ENCODE peak calls at places on chromosomes 3 and 15, in nine cellular contexts. One of them, this sample, is unnamed.

GRCh38 chr3:4162132-4162531 is 141.0 kb upstream of the SETMAR start:
- DNase-seq in breast epithelium: no peak
- DNase-seq in substantia nigra: no peak
- DNase-seq in thyroid gland: peak
- DNase-seq in cardiac muscle cell: no peak
- DNase-seq in dorsolateral prefrontal cortex: no peak
- DNase-seq in heart right ventricle: peak
- DNase-seq in IMR-90: no peak
- DNase-seq in HepG2: no peak
- DNase-seq in this sample: no peak

GRCh38 chr3:65030847-65031463 is 343.2 kb upstream of the ADAMTS9 start:
- DNase-seq in heart right ventricle: no peak
- DNase-seq in IMR-90: peak
- DNase-seq in substantia nigra: no peak
- DNase-seq in cardiac muscle cell: no peak
- DNase-seq in HepG2: no peak
- DNase-seq in breast epithelium: no peak
- DNase-seq in dorsolateral prefrontal cortex: no peak
- DNase-seq in thyroid gland: no peak
- DNase-seq in this sample: no peak

GRCh38 chr3:113271594-113272368 is 60.4 kb downstream of the BOC start:
- DNase-seq in thyroid gland: no peak
- DNase-seq in IMR-90: no peak
- DNase-seq in substantia nigra: no peak
- DNase-seq in heart right ventricle: no peak
- DNase-seq in dorsolateral prefrontal cortex: no peak
- DNase-seq in HepG2: no peak
- DNase-seq in cardiac muscle cell: no peak
- DNase-seq in breast epithelium: no peak
- DNase-seq in this sample: peak

GRCh38 chr3:31695280-31696008 is 162.7 kb downstream of the STT3B start:
- DNase-seq in HepG2: no peak
- DNase-seq in substantia nigra: no peak
- DNase-seq in cardiac muscle cell: peak
- DNase-seq in heart right ventricle: no peak
- DNase-seq in IMR-90: no peak
- DNase-seq in breast epithelium: no peak
- DNase-seq in thyroid gland: no peak
- DNase-seq in dorsolateral prefrontal cortex: no peak
- DNase-seq in this sample: peak

GRCh38 chr15:73691398-73691797 is 7.2 kb downstream of the CD276 start:
- DNase-seq in IMR-90: peak
- DNase-seq in breast epithelium: no peak
- DNase-seq in thyroid gland: peak
- DNase-seq in cardiac muscle cell: peak
- DNase-seq in HepG2: no peak
- DNase-seq in substantia nigra: no peak
- DNase-seq in heart right ventricle: peak
- DNase-seq in dorsolateral prefrontal cortex: no peak
- DNase-seq in this sample: peak

GRCh38 chr15:38745136-38745535 is 180.5 kb upstream of the RASGRP1 start:
- DNase-seq in IMR-90: peak
- DNase-seq in thyroid gland: no peak
- DNase-seq in cardiac muscle cell: no peak
- DNase-seq in breast epithelium: no peak
- DNase-seq in dorsolateral prefrontal cortex: no peak
- DNase-seq in HepG2: no peak
- DNase-seq in substantia nigra: no peak
- DNase-seq in heart right ventricle: no peak
- DNase-seq in this sample: no peak

GRCh38 chr15:37102315-37103021 is 2.1 kb upstream of the MEIS2 start:
- DNase-seq in heart right ventricle: no peak
- DNase-seq in thyroid gland: no peak
- DNase-seq in breast epithelium: no peak
- DNase-seq in cardiac muscle cell: no peak
- DNase-seq in IMR-90: peak
- DNase-seq in HepG2: no peak
- DNase-seq in dorsolateral prefrontal cortex: no peak
- DNase-seq in substantia nigra: no peak
- DNase-seq in this sample: no peak

GRCh38 chr15:53038542-53038941 is 248.4 kb upstream of the ONECUT1 start:
- DNase-seq in dorsolateral prefrontal cortex: no peak
- DNase-seq in cardiac muscle cell: no peak
- DNase-seq in breast epithelium: no peak
- DNase-seq in HepG2: no peak
- DNase-seq in substantia nigra: no peak
- DNase-seq in heart right ventricle: no peak
- DNase-seq in IMR-90: no peak
- DNase-seq in thyroid gland: no peak
- DNase-seq in this sample: no peak

GRCh38 chr3:194135806-194136518 is at the start of gene HES1:
- DNase-seq in breast epithelium: peak
- DNase-seq in substantia nigra: peak
- DNase-seq in cardiac muscle cell: peak
- DNase-seq in HepG2: peak
- DNase-seq in thyroid gland: peak
- DNase-seq in dorsolateral prefrontal cortex: peak
- DNase-seq in heart right ventricle: peak
- DNase-seq in IMR-90: peak
- DNase-seq in this sample: peak

GRCh38 chr3:194135516-194135805 is 487 bp upstream of the HES1 start:
- DNase-seq in substantia nigra: no peak
- DNase-seq in heart right ventricle: no peak
- DNase-seq in breast epithelium: no peak
- DNase-seq in dorsolateral prefrontal cortex: no peak
- DNase-seq in cardiac muscle cell: peak
- DNase-seq in thyroid gland: no peak
- DNase-seq in IMR-90: no peak
- DNase-seq in HepG2: no peak
- DNase-seq in this sample: no peak

GRCh38 chr3:194133661-194134230 is 2.2 kb upstream of the HES1 start:
- DNase-seq in heart right ventricle: peak
- DNase-seq in cardiac muscle cell: peak
- DNase-seq in substantia nigra: no peak
- DNase-seq in dorsolateral prefrontal cortex: no peak
- DNase-seq in breast epithelium: no peak
- DNase-seq in thyroid gland: peak
- DNase-seq in HepG2: peak
- DNase-seq in IMR-90: peak
- DNase-seq in this sample: peak

GRCh38 chr3:194134231-194134756 is 1.7 kb upstream of the HES1 start:
- DNase-seq in breast epithelium: no peak
- DNase-seq in HepG2: no peak
- DNase-seq in dorsolateral prefrontal cortex: no peak
- DNase-seq in IMR-90: no peak
- DNase-seq in substantia nigra: no peak
- DNase-seq in cardiac muscle cell: peak
- DNase-seq in heart right ventricle: no peak
- DNase-seq in thyroid gland: peak
- DNase-seq in this sample: no peak

DNA sequence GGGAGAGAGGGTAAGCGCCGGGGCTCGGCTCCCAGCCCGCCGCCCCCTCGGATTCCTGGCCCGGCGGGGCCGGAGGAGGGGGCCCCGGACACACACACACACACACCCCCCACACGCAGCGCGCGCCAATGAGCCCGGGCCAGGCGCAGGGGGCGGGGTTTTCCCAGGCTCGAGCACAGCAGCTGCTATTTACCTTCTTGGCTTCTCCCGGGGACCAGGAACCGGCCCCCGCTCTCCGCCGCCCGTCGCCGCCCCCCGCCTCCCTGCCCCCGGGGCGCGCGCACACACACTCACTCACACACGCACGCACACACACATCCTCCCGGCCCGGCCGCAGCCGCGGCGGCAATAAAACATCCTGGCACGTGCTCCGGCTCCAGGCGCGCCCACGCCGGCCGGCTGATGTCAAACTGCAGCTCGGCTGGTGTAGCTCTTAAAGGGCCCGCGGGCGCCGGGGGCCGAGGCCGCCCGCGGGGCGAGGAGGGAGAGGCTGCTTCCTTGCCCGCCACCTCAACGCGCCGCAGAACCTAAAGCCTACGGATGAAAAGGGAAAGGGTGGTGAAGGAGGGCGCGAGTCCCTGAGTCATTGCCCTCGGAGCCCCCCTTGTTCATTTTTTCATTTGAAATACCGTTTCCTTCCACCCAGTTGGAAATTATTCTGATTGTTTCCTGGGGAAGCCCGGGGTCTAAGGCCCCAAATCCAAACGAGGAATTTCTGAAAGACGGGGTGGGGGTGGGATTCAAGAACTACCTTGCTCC is 1.0 kb upstream of the HES1 start:
- DNase-seq in cardiac muscle cell: peak
- DNase-seq in substantia nigra: peak
- DNase-seq in thyroid gland: peak
- DNase-seq in breast epithelium: peak
- DNase-seq in HepG2: peak
- DNase-seq in dorsolateral prefrontal cortex: peak
- DNase-seq in heart right ventricle: peak
- DNase-seq in IMR-90: peak
- DNase-seq in this sample: peak
- H3K27ac ChIP-seq in cardiac muscle cell: peak
- H3K27ac ChIP-seq in substantia nigra: peak
- H3K27ac ChIP-seq in thyroid gland: peak
- H3K27ac ChIP-seq in breast epithelium: peak
- H3K27ac ChIP-seq in HepG2: peak
- H3K27ac ChIP-seq in dorsolateral prefrontal cortex: peak
- H3K27ac ChIP-seq in heart right ventricle: peak
- H3K27ac ChIP-seq in IMR-90: peak
- H3K27ac ChIP-seq in this sample: peak

DNA sequence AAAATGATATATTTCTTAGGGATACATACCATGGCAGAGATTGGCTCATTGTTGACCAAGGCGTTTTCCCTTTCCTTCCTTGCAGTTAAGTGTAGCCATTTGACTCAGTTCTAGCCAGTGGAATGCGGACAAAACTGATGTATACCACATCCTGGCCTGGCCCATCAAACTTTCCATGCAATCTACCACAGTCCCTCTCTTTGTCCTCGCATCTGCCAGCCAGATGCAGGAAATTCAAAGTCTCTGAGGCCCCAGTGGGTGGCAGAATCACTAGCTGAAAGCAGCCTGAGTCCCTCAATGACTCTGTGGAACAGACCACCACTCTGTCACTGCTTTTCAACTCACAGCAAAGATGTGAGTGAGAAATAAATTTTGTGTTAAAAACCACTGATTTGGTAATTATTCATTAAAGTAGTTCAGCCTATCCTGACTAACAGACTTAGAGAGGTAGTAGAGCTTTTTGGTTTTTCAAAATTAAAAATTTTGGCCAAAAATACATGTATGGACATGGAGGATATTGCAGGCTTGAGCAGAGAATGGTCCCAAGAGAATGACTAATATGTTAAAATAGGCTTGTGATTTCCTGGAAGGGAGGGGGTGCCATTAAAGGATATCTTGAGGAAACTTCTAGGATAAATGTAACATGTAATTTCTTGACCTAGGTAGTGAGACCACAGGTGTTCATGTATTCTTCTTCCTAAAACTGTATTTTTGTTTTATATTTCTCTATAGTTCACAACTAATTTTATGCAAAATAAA is 10.9 kb downstream of the LRRFIP2 start:
- DNase-seq in breast epithelium: no peak
- DNase-seq in heart right ventricle: no peak
- DNase-seq in thyroid gland: no peak
- DNase-seq in dorsolateral prefrontal cortex: no peak
- DNase-seq in substantia nigra: no peak
- DNase-seq in IMR-90: peak
- DNase-seq in cardiac muscle cell: no peak
- DNase-seq in HepG2: no peak
- DNase-seq in this sample: no peak
- H3K27ac ChIP-seq in breast epithelium: no peak
- H3K27ac ChIP-seq in heart right ventricle: no peak
- H3K27ac ChIP-seq in thyroid gland: no peak
- H3K27ac ChIP-seq in dorsolateral prefrontal cortex: no peak
- H3K27ac ChIP-seq in substantia nigra: no peak
- H3K27ac ChIP-seq in IMR-90: peak
- H3K27ac ChIP-seq in cardiac muscle cell: no peak
- H3K27ac ChIP-seq in HepG2: no peak
- H3K27ac ChIP-seq in this sample: no peak

GRCh38 chr15:90173372-90173771 is 27.8 kb upstream of the SEMA4B start:
- DNase-seq in cardiac muscle cell: no peak
- DNase-seq in thyroid gland: no peak
- DNase-seq in substantia nigra: no peak
- DNase-seq in breast epithelium: no peak
- DNase-seq in HepG2: no peak
- DNase-seq in heart right ventricle: no peak
- DNase-seq in dorsolateral prefrontal cortex: no peak
- DNase-seq in IMR-90: no peak
- DNase-seq in this sample: peak

GRCh38 chr15:90177012-90177411 is 24.1 kb upstream of the SEMA4B start:
- DNase-seq in breast epithelium: no peak
- DNase-seq in substantia nigra: no peak
- DNase-seq in cardiac muscle cell: no peak
- DNase-seq in dorsolateral prefrontal cortex: no peak
- DNase-seq in HepG2: no peak
- DNase-seq in IMR-90: no peak
- DNase-seq in thyroid gland: no peak
- DNase-seq in heart right ventricle: no peak
- DNase-seq in this sample: no peak

GRCh38 chr15:90178468-90179435 is 22.4 kb upstream of the SEMA4B start:
- DNase-seq in cardiac muscle cell: no peak
- DNase-seq in breast epithelium: no peak
- DNase-seq in heart right ventricle: no peak
- DNase-seq in substantia nigra: no peak
- DNase-seq in dorsolateral prefrontal cortex: no peak
- DNase-seq in IMR-90: no peak
- DNase-seq in HepG2: no peak
- DNase-seq in thyroid gland: no peak
- DNase-seq in this sample: peak

GRCh38 chr15:90174140-90174891 is 26.8 kb upstream of the SEMA4B start:
- DNase-seq in dorsolateral prefrontal cortex: peak
- DNase-seq in breast epithelium: peak
- DNase-seq in thyroid gland: peak
- DNase-seq in substantia nigra: peak
- DNase-seq in cardiac muscle cell: peak
- DNase-seq in HepG2: no peak
- DNase-seq in IMR-90: no peak
- DNase-seq in heart right ventricle: peak
- DNase-seq in this sample: peak
- H3K27ac ChIP-seq in dorsolateral prefrontal cortex: peak
- H3K27ac ChIP-seq in breast epithelium: peak
- H3K27ac ChIP-seq in thyroid gland: peak
- H3K27ac ChIP-seq in substantia nigra: peak
- H3K27ac ChIP-seq in cardiac muscle cell: peak
- H3K27ac ChIP-seq in HepG2: no peak
- H3K27ac ChIP-seq in IMR-90: no peak
- H3K27ac ChIP-seq in heart right ventricle: peak
- H3K27ac ChIP-seq in this sample: peak

GRCh38 chr3:187040637-187041361 is 98.5 kb downstream of the RPL39L start:
- DNase-seq in thyroid gland: no peak
- DNase-seq in substantia nigra: no peak
- DNase-seq in dorsolateral prefrontal cortex: no peak
- DNase-seq in cardiac muscle cell: no peak
- DNase-seq in HepG2: peak
- DNase-seq in breast epithelium: no peak
- DNase-seq in IMR-90: peak
- DNase-seq in heart right ventricle: no peak
- DNase-seq in this sample: no peak

GRCh38 chr3:187042062-187042745 is 97.1 kb downstream of the RPL39L start:
- DNase-seq in IMR-90: no peak
- DNase-seq in heart right ventricle: no peak
- DNase-seq in HepG2: no peak
- DNase-seq in cardiac muscle cell: no peak
- DNase-seq in substantia nigra: no peak
- DNase-seq in thyroid gland: no peak
- DNase-seq in dorsolateral prefrontal cortex: no peak
- DNase-seq in breast epithelium: no peak
- DNase-seq in this sample: no peak

GRCh38 chr3:187039100-187039722 is 100.1 kb downstream of the RPL39L start:
- DNase-seq in heart right ventricle: no peak
- DNase-seq in HepG2: peak
- DNase-seq in cardiac muscle cell: no peak
- DNase-seq in thyroid gland: no peak
- DNase-seq in substantia nigra: no peak
- DNase-seq in IMR-90: no peak
- DNase-seq in dorsolateral prefrontal cortex: no peak
- DNase-seq in breast epithelium: no peak
- DNase-seq in this sample: no peak

GRCh38 chr3:187041362-187042061 is 97.8 kb downstream of the RPL39L start:
- DNase-seq in substantia nigra: no peak
- DNase-seq in dorsolateral prefrontal cortex: no peak
- DNase-seq in IMR-90: peak
- DNase-seq in cardiac muscle cell: no peak
- DNase-seq in breast epithelium: no peak
- DNase-seq in heart right ventricle: no peak
- DNase-seq in HepG2: peak
- DNase-seq in thyroid gland: no peak
- DNase-seq in this sample: no peak

GRCh38 chr3:187039723-187040414 is 99.4 kb downstream of the RPL39L start:
- DNase-seq in heart right ventricle: no peak
- DNase-seq in thyroid gland: no peak
- DNase-seq in cardiac muscle cell: no peak
- DNase-seq in breast epithelium: no peak
- DNase-seq in substantia nigra: no peak
- DNase-seq in IMR-90: no peak
- DNase-seq in dorsolateral prefrontal cortex: no peak
- DNase-seq in HepG2: peak
- DNase-seq in this sample: no peak
- H3K27ac ChIP-seq in heart right ventricle: peak
- H3K27ac ChIP-seq in thyroid gland: no peak
- H3K27ac ChIP-seq in cardiac muscle cell: no peak
- H3K27ac ChIP-seq in breast epithelium: no peak
- H3K27ac ChIP-seq in substantia nigra: no peak
- H3K27ac ChIP-seq in IMR-90: no peak
- H3K27ac ChIP-seq in dorsolateral prefrontal cortex: no peak
- H3K27ac ChIP-seq in HepG2: peak
- H3K27ac ChIP-seq in this sample: no peak

This sample was measured in body of pancreas.